ENCODE peak calls at places on chromosomes 1 and 21, in six cellular contexts. One of them, this sample, is unnamed.

GRCh38 chr1:39132505-39133339 is 71.8 kb upstream of the MACF1 start:
- DNase-seq in activated CD4-positive, CD25-positive, alpha-beta regulatory T cell: no peak
- DNase-seq in fibroblast of pulmonary artery: peak
- DNase-seq in LoVo: no peak
- DNase-seq in OCI-LY7: no peak
- DNase-seq in GM06990: no peak
- DNase-seq in this sample: peak

GRCh38 chr1:229318056-229318455 is 24.8 kb downstream of the CCSAP start:
- DNase-seq in activated CD4-positive, CD25-positive, alpha-beta regulatory T cell: no peak
- DNase-seq in fibroblast of pulmonary artery: peak
- DNase-seq in LoVo: no peak
- DNase-seq in OCI-LY7: no peak
- DNase-seq in GM06990: no peak
- DNase-seq in this sample: no peak

GRCh38 chr1:25033828-25034451 is 103.9 kb upstream of the RUNX3 start:
- DNase-seq in activated CD4-positive, CD25-positive, alpha-beta regulatory T cell: no peak
- DNase-seq in fibroblast of pulmonary artery: no peak
- DNase-seq in LoVo: no peak
- DNase-seq in OCI-LY7: no peak
- DNase-seq in GM06990: peak
- DNase-seq in this sample: no peak

GRCh38 chr1:175287377-175287776 is 94.8 kb upstream of the KIAA0040 start:
- DNase-seq in activated CD4-positive, CD25-positive, alpha-beta regulatory T cell: no peak
- DNase-seq in fibroblast of pulmonary artery: no peak
- DNase-seq in LoVo: no peak
- DNase-seq in OCI-LY7: peak
- DNase-seq in GM06990: peak
- DNase-seq in this sample: no peak

GRCh38 chr1:219173434-219173757 is 282 bp upstream of the LYPLAL1 start:
- DNase-seq in activated CD4-positive, CD25-positive, alpha-beta regulatory T cell: no peak
- DNase-seq in fibroblast of pulmonary artery: no peak
- DNase-seq in LoVo: no peak
- DNase-seq in OCI-LY7: no peak
- DNase-seq in GM06990: no peak
- DNase-seq in this sample: no peak

GRCh38 chr1:10662824-10663667 is 133.4 kb downstream of the CASZ1 start:
- DNase-seq in activated CD4-positive, CD25-positive, alpha-beta regulatory T cell: no peak
- DNase-seq in fibroblast of pulmonary artery: no peak
- DNase-seq in LoVo: no peak
- DNase-seq in OCI-LY7: no peak
- DNase-seq in GM06990: no peak
- DNase-seq in this sample: no peak

GRCh38 chr1:41722184-41722583 is 196.5 kb downstream of the HIVEP3 start:
- DNase-seq in activated CD4-positive, CD25-positive, alpha-beta regulatory T cell: no peak
- DNase-seq in fibroblast of pulmonary artery: no peak
- DNase-seq in LoVo: no peak
- DNase-seq in OCI-LY7: no peak
- DNase-seq in GM06990: no peak
- DNase-seq in this sample: no peak

GRCh38 chr1:61053281-61053711 is 29.1 kb upstream of the NFIA start:
- DNase-seq in activated CD4-positive, CD25-positive, alpha-beta regulatory T cell: no peak
- DNase-seq in fibroblast of pulmonary artery: peak
- DNase-seq in LoVo: no peak
- DNase-seq in OCI-LY7: no peak
- DNase-seq in GM06990: no peak
- DNase-seq in this sample: no peak

GRCh38 chr1:1361982-1362423 is 3.6 kb upstream of the MXRA8 start:
- DNase-seq in activated CD4-positive, CD25-positive, alpha-beta regulatory T cell: no peak
- DNase-seq in fibroblast of pulmonary artery: peak
- DNase-seq in LoVo: no peak
- DNase-seq in OCI-LY7: no peak
- DNase-seq in GM06990: no peak
- DNase-seq in this sample: peak

GRCh38 chr1:183808296-183809027 is 3.5 kb downstream of the RGL1 start:
- DNase-seq in activated CD4-positive, CD25-positive, alpha-beta regulatory T cell: no peak
- DNase-seq in fibroblast of pulmonary artery: no peak
- DNase-seq in LoVo: no peak
- DNase-seq in OCI-LY7: no peak
- DNase-seq in GM06990: no peak
- DNase-seq in this sample: no peak

GRCh38 chr1:18583326-18583941 is 47.2 kb upstream of the PAX7 start:
- DNase-seq in activated CD4-positive, CD25-positive, alpha-beta regulatory T cell: no peak
- DNase-seq in fibroblast of pulmonary artery: no peak
- DNase-seq in LoVo: no peak
- DNase-seq in OCI-LY7: no peak
- DNase-seq in GM06990: no peak
- DNase-seq in this sample: no peak

GRCh38 chr1:244271909-244272308 is 179.8 kb downstream of the ADSS2 start:
- DNase-seq in activated CD4-positive, CD25-positive, alpha-beta regulatory T cell: no peak
- DNase-seq in fibroblast of pulmonary artery: no peak
- DNase-seq in LoVo: no peak
- DNase-seq in OCI-LY7: no peak
- DNase-seq in GM06990: no peak
- DNase-seq in this sample: no peak

GRCh38 chr1:24110642-24111263 is 1.2 kb downstream of the MYOM3 start:
- DNase-seq in activated CD4-positive, CD25-positive, alpha-beta regulatory T cell: no peak
- DNase-seq in fibroblast of pulmonary artery: no peak
- DNase-seq in LoVo: no peak
- DNase-seq in OCI-LY7: no peak
- DNase-seq in GM06990: no peak
- DNase-seq in this sample: peak

GRCh38 chr1:171017431-171017830 is 73.3 kb upstream of the FMO3 start:
- DNase-seq in activated CD4-positive, CD25-positive, alpha-beta regulatory T cell: no peak
- DNase-seq in fibroblast of pulmonary artery: no peak
- DNase-seq in LoVo: no peak
- DNase-seq in OCI-LY7: no peak
- DNase-seq in GM06990: no peak
- DNase-seq in this sample: no peak

GRCh38 chr21:39182484-39183271 is 573 bp downstream of the PSMG1 start:
- DNase-seq in activated CD4-positive, CD25-positive, alpha-beta regulatory T cell: no peak
- DNase-seq in fibroblast of pulmonary artery: peak
- DNase-seq in LoVo: no peak
- DNase-seq in OCI-LY7: no peak
- DNase-seq in GM06990: no peak
- DNase-seq in this sample: no peak

GRCh38 chr1:240526321-240526720 is 85.6 kb downstream of the GREM2 start:
- DNase-seq in activated CD4-positive, CD25-positive, alpha-beta regulatory T cell: no peak
- DNase-seq in fibroblast of pulmonary artery: no peak
- DNase-seq in LoVo: no peak
- DNase-seq in OCI-LY7: no peak
- DNase-seq in GM06990: no peak
- DNase-seq in this sample: no peak

GRCh38 chr1:227234998-227235405 is 83.3 kb downstream of the CDC42BPA start:
- DNase-seq in activated CD4-positive, CD25-positive, alpha-beta regulatory T cell: no peak
- DNase-seq in fibroblast of pulmonary artery: peak
- DNase-seq in LoVo: peak
- DNase-seq in OCI-LY7: peak
- DNase-seq in GM06990: no peak
- DNase-seq in this sample: peak

GRCh38 chr1:41978986-41979385 is 60.3 kb upstream of the HIVEP3 start:
- DNase-seq in activated CD4-positive, CD25-positive, alpha-beta regulatory T cell: no peak
- DNase-seq in fibroblast of pulmonary artery: no peak
- DNase-seq in LoVo: no peak
- DNase-seq in OCI-LY7: no peak
- DNase-seq in GM06990: no peak
- DNase-seq in this sample: no peak

GRCh38 chr1:216464489-216464888 is 41.2 kb upstream of the USH2A start:
- DNase-seq in activated CD4-positive, CD25-positive, alpha-beta regulatory T cell: no peak
- DNase-seq in fibroblast of pulmonary artery: peak
- DNase-seq in LoVo: no peak
- DNase-seq in OCI-LY7: no peak
- DNase-seq in GM06990: no peak
- DNase-seq in this sample: no peak

GRCh38 chr1:167790117-167790516 is 68.3 kb downstream of the MPZL1 start:
- DNase-seq in activated CD4-positive, CD25-positive, alpha-beta regulatory T cell: no peak
- DNase-seq in fibroblast of pulmonary artery: no peak
- DNase-seq in LoVo: no peak
- DNase-seq in OCI-LY7: no peak
- DNase-seq in GM06990: no peak
- DNase-seq in this sample: peak

GRCh38 chr1:119008483-119009299 is 20.5 kb upstream of the TBX15 start:
- DNase-seq in activated CD4-positive, CD25-positive, alpha-beta regulatory T cell: no peak
- DNase-seq in fibroblast of pulmonary artery: peak
- DNase-seq in LoVo: peak
- DNase-seq in OCI-LY7: peak
- DNase-seq in GM06990: no peak
- DNase-seq in this sample: peak

GRCh38 chr1:77026126-77026525 is 158.8 kb downstream of the ST6GALNAC5 start:
- DNase-seq in activated CD4-positive, CD25-positive, alpha-beta regulatory T cell: no peak
- DNase-seq in fibroblast of pulmonary artery: no peak
- DNase-seq in LoVo: no peak
- DNase-seq in OCI-LY7: no peak
- DNase-seq in GM06990: no peak
- DNase-seq in this sample: no peak

GRCh38 chr1:198497326-198498220 is 42.9 kb downstream of the ATP6V1G3 start:
- DNase-seq in activated CD4-positive, CD25-positive, alpha-beta regulatory T cell: no peak
- DNase-seq in fibroblast of pulmonary artery: peak
- DNase-seq in LoVo: no peak
- DNase-seq in OCI-LY7: peak
- DNase-seq in GM06990: no peak
- DNase-seq in this sample: no peak

GRCh38 chr1:2955652-2956051 is 65.6 kb upstream of the ACTRT2 start:
- DNase-seq in activated CD4-positive, CD25-positive, alpha-beta regulatory T cell: no peak
- DNase-seq in fibroblast of pulmonary artery: no peak
- DNase-seq in LoVo: no peak
- DNase-seq in OCI-LY7: no peak
- DNase-seq in GM06990: no peak
- DNase-seq in this sample: no peak

GRCh38 chr21:45844181-45844580 is 137.4 kb upstream of the COL6A1 start:
- DNase-seq in activated CD4-positive, CD25-positive, alpha-beta regulatory T cell: no peak
- DNase-seq in fibroblast of pulmonary artery: no peak
- DNase-seq in LoVo: no peak
- DNase-seq in OCI-LY7: no peak
- DNase-seq in GM06990: no peak
- DNase-seq in this sample: no peak

GRCh38 chr1:60345049-60345448 is 271.5 kb upstream of the C1orf87 start:
- DNase-seq in activated CD4-positive, CD25-positive, alpha-beta regulatory T cell: no peak
- DNase-seq in fibroblast of pulmonary artery: no peak
- DNase-seq in LoVo: no peak
- DNase-seq in OCI-LY7: no peak
- DNase-seq in GM06990: no peak
- DNase-seq in this sample: no peak

GRCh38 chr1:201748331-201748730 is 80.6 kb upstream of the IPO9 start:
- DNase-seq in activated CD4-positive, CD25-positive, alpha-beta regulatory T cell: no peak
- DNase-seq in fibroblast of pulmonary artery: peak
- DNase-seq in LoVo: no peak
- DNase-seq in OCI-LY7: no peak
- DNase-seq in GM06990: no peak
- DNase-seq in this sample: no peak

GRCh38 chr1:8910914-8911313 is 32.4 kb upstream of the ENO1 start:
- DNase-seq in activated CD4-positive, CD25-positive, alpha-beta regulatory T cell: no peak
- DNase-seq in fibroblast of pulmonary artery: no peak
- DNase-seq in LoVo: no peak
- DNase-seq in OCI-LY7: no peak
- DNase-seq in GM06990: no peak
- DNase-seq in this sample: no peak

GRCh38 chr1:116382321-116382720 is 9.3 kb downstream of the ATP1A1 start:
- DNase-seq in activated CD4-positive, CD25-positive, alpha-beta regulatory T cell: no peak
- DNase-seq in fibroblast of pulmonary artery: peak
- DNase-seq in LoVo: no peak
- DNase-seq in OCI-LY7: no peak
- DNase-seq in GM06990: no peak
- DNase-seq in this sample: no peak

GRCh38 chr1:54464031-54464476 is 57.9 kb upstream of the SSBP3 start:
- DNase-seq in activated CD4-positive, CD25-positive, alpha-beta regulatory T cell: no peak
- DNase-seq in fibroblast of pulmonary artery: no peak
- DNase-seq in LoVo: no peak
- DNase-seq in OCI-LY7: no peak
- DNase-seq in GM06990: no peak
- DNase-seq in this sample: no peak

GRCh38 chr1:15352122-15352957 is 57.3 kb upstream of the EFHD2 start:
- DNase-seq in activated CD4-positive, CD25-positive, alpha-beta regulatory T cell: no peak
- DNase-seq in fibroblast of pulmonary artery: peak
- DNase-seq in LoVo: peak
- DNase-seq in OCI-LY7: no peak
- DNase-seq in GM06990: no peak
- DNase-seq in this sample: no peak

GRCh38 chr1:73040811-73041210 is 758.5 kb upstream of the NEGR1 start:
- DNase-seq in activated CD4-positive, CD25-positive, alpha-beta regulatory T cell: no peak
- DNase-seq in fibroblast of pulmonary artery: no peak
- DNase-seq in LoVo: no peak
- DNase-seq in OCI-LY7: no peak
- DNase-seq in GM06990: no peak
- DNase-seq in this sample: no peak

GRCh38 chr1:246592695-246593094 is 26.4 kb downstream of the CNST start:
- DNase-seq in activated CD4-positive, CD25-positive, alpha-beta regulatory T cell: no peak
- DNase-seq in fibroblast of pulmonary artery: peak
- DNase-seq in LoVo: no peak
- DNase-seq in OCI-LY7: no peak
- DNase-seq in GM06990: no peak
- DNase-seq in this sample: no peak

GRCh38 chr1:94679336-94680007 is 137.9 kb upstream of the F3 start:
- DNase-seq in activated CD4-positive, CD25-positive, alpha-beta regulatory T cell: no peak
- DNase-seq in fibroblast of pulmonary artery: peak
- DNase-seq in LoVo: no peak
- DNase-seq in OCI-LY7: no peak
- DNase-seq in GM06990: no peak
- DNase-seq in this sample: no peak

GRCh38 chr1:22229374-22229773 is 86.5 kb upstream of the WNT4 start:
- DNase-seq in activated CD4-positive, CD25-positive, alpha-beta regulatory T cell: no peak
- DNase-seq in fibroblast of pulmonary artery: peak
- DNase-seq in LoVo: no peak
- DNase-seq in OCI-LY7: no peak
- DNase-seq in GM06990: no peak
- DNase-seq in this sample: no peak

GRCh38 chr1:17591814-17592430 is 52.4 kb downstream of the ARHGEF10L start:
- DNase-seq in activated CD4-positive, CD25-positive, alpha-beta regulatory T cell: no peak
- DNase-seq in fibroblast of pulmonary artery: no peak
- DNase-seq in LoVo: no peak
- DNase-seq in OCI-LY7: no peak
- DNase-seq in GM06990: no peak
- DNase-seq in this sample: no peak